ENCODE peak calls at places on chromosome 17, in six cellular contexts. One of them, this sample, is unnamed.
A peak's percentile ranks its signal among the peaks of the same experiment; 100 is the strongest.

GRCh38 chr17:9432121-9432866 is 143.3 kb downstream of the STX8 start:
- DNase-seq in mesenchymal stem cell: peak; percentile 17
- DNase-seq in H9: no peak
- DNase-seq in mesendoderm: no peak
- DNase-seq in IMR-90: peak; percentile 30
- DNase-seq in H1: no peak
- DNase-seq in this sample: no peak

GRCh38 chr17:44652727-44653126 is 3.5 kb upstream of the MEIOC start:
- DNase-seq in mesenchymal stem cell: no peak
- DNase-seq in H9: no peak
- DNase-seq in mesendoderm: no peak
- DNase-seq in IMR-90: no peak
- DNase-seq in H1: no peak
- DNase-seq in this sample: no peak

GRCh38 chr17:37446027-37446426 is 39.3 kb downstream of the TADA2A start:
- DNase-seq in mesenchymal stem cell: no peak
- DNase-seq in H9: no peak
- DNase-seq in mesendoderm: peak; percentile 75
- DNase-seq in IMR-90: no peak
- DNase-seq in H1: no peak
- DNase-seq in this sample: peak; percentile 76

GRCh38 chr17:39687546-39688474 is at the start of gene PGAP3:
- DNase-seq in mesenchymal stem cell: peak; percentile 93
- DNase-seq in H9: peak; percentile 96
- DNase-seq in mesendoderm: peak; percentile 96
- DNase-seq in IMR-90: peak; percentile 89
- DNase-seq in H1: peak; percentile 91
- DNase-seq in this sample: peak; percentile 87

GRCh38 chr17:36131436-36131835 is 27.8 kb downstream of the CCL4 start:
- DNase-seq in mesenchymal stem cell: no peak
- DNase-seq in H9: no peak
- DNase-seq in mesendoderm: no peak
- DNase-seq in IMR-90: no peak
- DNase-seq in H1: no peak
- DNase-seq in this sample: no peak

GRCh38 chr17:77211681-77212080 is 70.9 kb downstream of the SEC14L1 start:
- DNase-seq in mesenchymal stem cell: no peak
- DNase-seq in H9: no peak
- DNase-seq in mesendoderm: no peak
- DNase-seq in IMR-90: no peak
- DNase-seq in H1: no peak
- DNase-seq in this sample: no peak

GRCh38 chr17:44438634-44439033 is 49.2 kb upstream of the ITGA2B start:
- DNase-seq in mesenchymal stem cell: no peak
- DNase-seq in H9: no peak
- DNase-seq in mesendoderm: peak; percentile 77
- DNase-seq in IMR-90: no peak
- DNase-seq in H1: no peak
- DNase-seq in this sample: no peak

GRCh38 chr17:32492281-32492623 is 5.5 kb downstream of the CDK5R1 start:
- DNase-seq in mesenchymal stem cell: no peak
- DNase-seq in H9: no peak
- DNase-seq in mesendoderm: no peak
- DNase-seq in IMR-90: no peak
- DNase-seq in H1: no peak
- DNase-seq in this sample: no peak

GRCh38 chr17:33049781-33050414 is 58.3 kb downstream of the SPACA3 start:
- DNase-seq in mesenchymal stem cell: peak; percentile 51
- DNase-seq in H9: peak; percentile 74
- DNase-seq in mesendoderm: peak; percentile 71
- DNase-seq in IMR-90: peak; percentile 48
- DNase-seq in H1: peak; percentile 81
- DNase-seq in this sample: peak; percentile 65

GRCh38 chr17:64388961-64389565 is 1.6 kb downstream of the PECAM1 start:
- DNase-seq in mesenchymal stem cell: no peak
- DNase-seq in H9: no peak
- DNase-seq in mesendoderm: no peak
- DNase-seq in IMR-90: no peak
- DNase-seq in H1: no peak
- DNase-seq in this sample: no peak

GRCh38 chr17:76000755-76001521 is at the start of gene CDK3:
- DNase-seq in mesenchymal stem cell: no peak
- DNase-seq in H9: no peak
- DNase-seq in mesendoderm: no peak
- DNase-seq in IMR-90: no peak
- DNase-seq in H1: no peak
- DNase-seq in this sample: no peak

GRCh38 chr17:73292031-73292531 is 19.7 kb downstream of the CDC42EP4 start:
- DNase-seq in mesenchymal stem cell: peak; percentile 86
- DNase-seq in H9: peak; percentile 25
- DNase-seq in mesendoderm: no peak
- DNase-seq in IMR-90: peak; percentile 83
- DNase-seq in H1: no peak
- DNase-seq in this sample: no peak

GRCh38 chr17:76492989-76493501 is 8.2 kb downstream of the RHBDF2 start:
- DNase-seq in mesenchymal stem cell: peak; percentile 95
- DNase-seq in H9: no peak
- DNase-seq in mesendoderm: no peak
- DNase-seq in IMR-90: peak; percentile 93
- DNase-seq in H1: no peak
- DNase-seq in this sample: no peak

GRCh38 chr17:7466644-7467341 is 12.6 kb downstream of the ZBTB4 start:
- DNase-seq in mesenchymal stem cell: peak; percentile 46
- DNase-seq in H9: no peak
- DNase-seq in mesendoderm: no peak
- DNase-seq in IMR-90: peak; percentile 66
- DNase-seq in H1: no peak
- DNase-seq in this sample: no peak

GRCh38 chr17:72033311-72033710 is 87.5 kb upstream of the SOX9 start:
- DNase-seq in mesenchymal stem cell: no peak
- DNase-seq in H9: no peak
- DNase-seq in mesendoderm: no peak
- DNase-seq in IMR-90: no peak
- DNase-seq in H1: no peak
- DNase-seq in this sample: no peak

GRCh38 chr17:57604771-57605733 is 140.0 kb downstream of the CCDC182 start:
- DNase-seq in mesenchymal stem cell: peak; percentile 64
- DNase-seq in H9: no peak
- DNase-seq in mesendoderm: no peak
- DNase-seq in IMR-90: peak; percentile 55
- DNase-seq in H1: no peak
- DNase-seq in this sample: no peak

GRCh38 chr17:82100502-82101298 is 2.7 kb upstream of the FASN start:
- DNase-seq in mesenchymal stem cell: no peak
- DNase-seq in H9: no peak
- DNase-seq in mesendoderm: no peak
- DNase-seq in IMR-90: no peak
- DNase-seq in H1: no peak
- DNase-seq in this sample: no peak

GRCh38 chr17:1011760-1012735 is 15.1 kb downstream of the TIMM22 start:
- DNase-seq in mesenchymal stem cell: no peak
- DNase-seq in H9: no peak
- DNase-seq in mesendoderm: no peak
- DNase-seq in IMR-90: no peak
- DNase-seq in H1: no peak
- DNase-seq in this sample: no peak

GRCh38 chr17:27873746-27874145 is 19.4 kb downstream of the LYRM9 start:
- DNase-seq in mesenchymal stem cell: no peak
- DNase-seq in H9: no peak
- DNase-seq in mesendoderm: no peak
- DNase-seq in IMR-90: no peak
- DNase-seq in H1: no peak
- DNase-seq in this sample: no peak

GRCh38 chr17:31497994-31498826 is 106.7 kb downstream of the RAB11FIP4 start:
- DNase-seq in mesenchymal stem cell: no peak
- DNase-seq in H9: no peak
- DNase-seq in mesendoderm: no peak
- DNase-seq in IMR-90: no peak
- DNase-seq in H1: no peak
- DNase-seq in this sample: no peak

GRCh38 chr17:6936370-6937028 is 59.4 kb upstream of the ALOX12 start:
- DNase-seq in mesenchymal stem cell: no peak
- DNase-seq in H9: no peak
- DNase-seq in mesendoderm: no peak
- DNase-seq in IMR-90: peak; percentile 6
- DNase-seq in H1: no peak
- DNase-seq in this sample: no peak

GRCh38 chr17:27413792-27414191 is 42.5 kb upstream of the KSR1 start:
- DNase-seq in mesenchymal stem cell: no peak
- DNase-seq in H9: no peak
- DNase-seq in mesendoderm: no peak
- DNase-seq in IMR-90: no peak
- DNase-seq in H1: no peak
- DNase-seq in this sample: no peak

GRCh38 chr17:38613525-38613980 is 7.8 kb upstream of the SRCIN1 start:
- DNase-seq in mesenchymal stem cell: no peak
- DNase-seq in H9: no peak
- DNase-seq in mesendoderm: no peak
- DNase-seq in IMR-90: no peak
- DNase-seq in H1: no peak
- DNase-seq in this sample: no peak
- H2BK120ac ChIP-seq in mesenchymal stem cell: no peak overlapping the region
- H2BK120ac ChIP-seq in H9: no peak overlapping the region
- H2BK120ac ChIP-seq in mesendoderm: no peak overlapping the region
- H2BK120ac ChIP-seq in IMR-90: no peak overlapping the region
- H2BK120ac ChIP-seq in H1: no peak overlapping the region
- H2BK120ac ChIP-seq in this sample: no peak overlapping the region

GRCh38 chr17:80176757-80177156 is 6.9 kb downstream of the CARD14 start:
- DNase-seq in mesenchymal stem cell: no peak
- DNase-seq in H9: no peak
- DNase-seq in mesendoderm: no peak
- DNase-seq in IMR-90: no peak
- DNase-seq in H1: no peak
- DNase-seq in this sample: no peak

GRCh38 chr17:80181431-80181830 is 11.6 kb downstream of the CARD14 start:
- DNase-seq in mesenchymal stem cell: no peak
- DNase-seq in H9: no peak
- DNase-seq in mesendoderm: no peak
- DNase-seq in IMR-90: no peak
- DNase-seq in H1: no peak
- DNase-seq in this sample: no peak

GRCh38 chr17:80180192-80180591 is 10.4 kb downstream of the CARD14 start:
- DNase-seq in mesenchymal stem cell: no peak
- DNase-seq in H9: no peak
- DNase-seq in mesendoderm: no peak
- DNase-seq in IMR-90: no peak
- DNase-seq in H1: no peak
- DNase-seq in this sample: no peak

GRCh38 chr17:80175411-80175810 is 5.6 kb downstream of the CARD14 start:
- DNase-seq in mesenchymal stem cell: peak; percentile 33
- DNase-seq in H9: peak; percentile 65
- DNase-seq in mesendoderm: peak; percentile 88
- DNase-seq in IMR-90: no peak
- DNase-seq in H1: no peak
- DNase-seq in this sample: peak; percentile 30

GRCh38 chr17:80177986-80178590 is 8.3 kb downstream of the CARD14 start:
- DNase-seq in mesenchymal stem cell: peak; percentile 22
- DNase-seq in H9: no peak
- DNase-seq in mesendoderm: no peak
- DNase-seq in IMR-90: no peak
- DNase-seq in H1: no peak
- DNase-seq in this sample: no peak
- H2BK120ac ChIP-seq in mesenchymal stem cell: no peak overlapping the region
- H2BK120ac ChIP-seq in H9: no peak overlapping the region
- H2BK120ac ChIP-seq in mesendoderm: no peak overlapping the region
- H2BK120ac ChIP-seq in IMR-90: no peak overlapping the region
- H2BK120ac ChIP-seq in H1: no peak overlapping the region
- H2BK120ac ChIP-seq in this sample: no peak overlapping the region

DNA sequence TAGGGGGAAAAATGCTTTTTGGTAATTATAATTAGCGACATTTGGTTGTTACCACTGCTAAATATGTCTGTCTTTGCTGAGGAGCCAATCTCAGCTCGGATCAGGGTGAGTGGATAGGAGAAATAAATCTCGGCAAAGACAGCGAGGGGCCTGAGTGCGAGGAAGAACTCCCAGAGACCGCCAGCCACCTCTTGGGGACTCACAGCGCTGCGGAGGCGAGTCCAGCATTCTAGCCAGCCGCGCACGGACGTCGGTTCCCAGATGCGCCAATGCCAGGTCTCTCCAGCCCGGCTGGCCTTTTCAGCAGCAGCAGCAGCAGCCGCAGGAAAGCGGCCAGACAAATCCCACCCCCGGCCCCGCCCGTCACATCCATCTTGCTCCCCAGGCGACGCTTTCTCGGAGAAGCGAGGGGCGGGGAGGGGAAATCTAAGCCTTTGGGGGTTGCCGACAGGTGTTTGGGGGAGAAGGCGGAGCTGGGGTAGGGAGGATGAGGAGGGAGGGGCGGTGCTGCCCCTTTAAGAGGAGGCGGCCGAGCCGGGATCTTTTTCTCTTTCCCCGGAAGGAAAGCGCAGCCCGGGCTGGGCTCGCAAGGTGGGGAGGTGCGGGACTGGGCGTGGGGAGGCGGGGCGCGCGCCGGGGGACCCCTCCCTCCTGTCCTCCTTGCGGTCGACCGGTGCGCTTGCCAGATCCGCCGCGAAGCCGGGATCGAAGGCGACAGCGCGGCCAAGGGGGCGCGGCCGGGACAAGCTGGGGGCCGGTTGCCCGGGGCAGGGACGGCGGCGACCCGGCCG is at the start of gene ITGA3:
- DNase-seq in mesenchymal stem cell: peak; percentile 93
- DNase-seq in H9: peak; percentile 97
- DNase-seq in mesendoderm: peak; percentile 94
- DNase-seq in IMR-90: peak; percentile 85
- DNase-seq in H1: peak; percentile 89
- DNase-seq in this sample: peak; percentile 81
- H2BK120ac ChIP-seq in mesenchymal stem cell: peak within 1 kb of the TSS; percentile 86
- H2BK120ac ChIP-seq in H9: no peak within 1 kb of the TSS
- H2BK120ac ChIP-seq in mesendoderm: no peak within 1 kb of the TSS
- H2BK120ac ChIP-seq in IMR-90: peak within 1 kb of the TSS; percentile 90
- H2BK120ac ChIP-seq in H1: no peak within 1 kb of the TSS
- H2BK120ac ChIP-seq in this sample: no peak within 1 kb of the TSS

GRCh38 chr17:78412403-78412802 is 34.0 kb downstream of the PGS1 start:
- DNase-seq in mesenchymal stem cell: peak; percentile 52
- DNase-seq in H9: no peak
- DNase-seq in mesendoderm: no peak
- DNase-seq in IMR-90: peak; percentile 36
- DNase-seq in H1: no peak
- DNase-seq in this sample: no peak

GRCh38 chr17:78415821-78416301 is 37.4 kb downstream of the PGS1 start:
- DNase-seq in mesenchymal stem cell: peak; percentile 67
- DNase-seq in H9: no peak
- DNase-seq in mesendoderm: no peak
- DNase-seq in IMR-90: peak; percentile 11
- DNase-seq in H1: no peak
- DNase-seq in this sample: no peak

GRCh38 chr17:78416311-78416711 is 37.9 kb downstream of the PGS1 start:
- DNase-seq in mesenchymal stem cell: peak; percentile 70
- DNase-seq in H9: no peak
- DNase-seq in mesendoderm: no peak
- DNase-seq in IMR-90: peak; percentile 16
- DNase-seq in H1: no peak
- DNase-seq in this sample: no peak

GRCh38 chr17:78416791-78417530 is 38.5 kb downstream of the PGS1 start:
- DNase-seq in mesenchymal stem cell: peak; percentile 95
- DNase-seq in H9: no peak
- DNase-seq in mesendoderm: no peak
- DNase-seq in IMR-90: no peak
- DNase-seq in H1: no peak
- DNase-seq in this sample: no peak

GRCh38 chr17:78414178-78415162 is 36.0 kb downstream of the PGS1 start:
- DNase-seq in mesenchymal stem cell: no peak
- DNase-seq in H9: no peak
- DNase-seq in mesendoderm: no peak
- DNase-seq in IMR-90: no peak
- DNase-seq in H1: no peak
- DNase-seq in this sample: no peak
- H2BK120ac ChIP-seq in mesenchymal stem cell: peak overlapping the region; percentile 11
- H2BK120ac ChIP-seq in H9: no peak overlapping the region
- H2BK120ac ChIP-seq in mesendoderm: no peak overlapping the region
- H2BK120ac ChIP-seq in IMR-90: no peak overlapping the region
- H2BK120ac ChIP-seq in H1: no peak overlapping the region
- H2BK120ac ChIP-seq in this sample: no peak overlapping the region

This sample was measured in neuronal stem cell.